ENCODE peak calls at places on chromosomes 3 and 15, in nine cellular contexts. One of them, this sample, is unnamed.

GRCh38 chr3:1091276-1091675 is 1.5 kb upstream of the CNTN6 start:
- DNase-seq in dorsolateral prefrontal cortex: no peak
- DNase-seq in NT2/D1: no peak
- DNase-seq in GM20000: no peak
- DNase-seq in activated CD4-positive, alpha-beta T cell treated with anti-CD3 and anti-CD28 coated beads, Interleukin-2, amount 50 U/mL, for 1 hour: no peak
- DNase-seq in HT1080: no peak
- DNase-seq in OCI-LY7: no peak
- DNase-seq in HT-29: no peak
- DNase-seq in GM12864: no peak
- DNase-seq in this sample: no peak

GRCh38 chr3:155805204-155805801 is 775 bp downstream of the C3orf33 start:
- DNase-seq in dorsolateral prefrontal cortex: no peak
- DNase-seq in GM20000: no peak
- DNase-seq in OCI-LY7: no peak
- DNase-seq in NT2/D1: no peak
- DNase-seq in HT-29: peak
- DNase-seq in activated CD4-positive, alpha-beta T cell treated with anti-CD3 and anti-CD28 coated beads, Interleukin-2, amount 50 U/mL, for 1 hour: no peak
- DNase-seq in GM12864: no peak
- DNase-seq in HT1080: no peak
- DNase-seq in this sample: no peak

GRCh38 chr3:21934576-21934975 is 183.6 kb upstream of the ZNF385D start:
- DNase-seq in OCI-LY7: no peak
- DNase-seq in dorsolateral prefrontal cortex: no peak
- DNase-seq in GM20000: no peak
- DNase-seq in activated CD4-positive, alpha-beta T cell treated with anti-CD3 and anti-CD28 coated beads, Interleukin-2, amount 50 U/mL, for 1 hour: no peak
- DNase-seq in NT2/D1: no peak
- DNase-seq in HT1080: no peak
- DNase-seq in HT-29: no peak
- DNase-seq in GM12864: no peak
- DNase-seq in this sample: no peak

GRCh38 chr3:46858456-46858855 is 4.8 kb downstream of the MYL3 start:
- DNase-seq in OCI-LY7: no peak
- DNase-seq in NT2/D1: no peak
- DNase-seq in HT-29: no peak
- DNase-seq in GM12864: no peak
- DNase-seq in HT1080: no peak
- DNase-seq in activated CD4-positive, alpha-beta T cell treated with anti-CD3 and anti-CD28 coated beads, Interleukin-2, amount 50 U/mL, for 1 hour: no peak
- DNase-seq in GM20000: no peak
- DNase-seq in dorsolateral prefrontal cortex: no peak
- DNase-seq in this sample: no peak

GRCh38 chr15:50883903-50884302 is 24.6 kb upstream of the AP4E1 start:
- DNase-seq in NT2/D1: no peak
- DNase-seq in dorsolateral prefrontal cortex: no peak
- DNase-seq in OCI-LY7: peak
- DNase-seq in HT1080: peak
- DNase-seq in HT-29: no peak
- DNase-seq in activated CD4-positive, alpha-beta T cell treated with anti-CD3 and anti-CD28 coated beads, Interleukin-2, amount 50 U/mL, for 1 hour: no peak
- DNase-seq in GM12864: peak
- DNase-seq in GM20000: no peak
- DNase-seq in this sample: no peak

GRCh38 chr15:82263350-82263749 is 732 bp downstream of the SAXO2 start:
- DNase-seq in activated CD4-positive, alpha-beta T cell treated with anti-CD3 and anti-CD28 coated beads, Interleukin-2, amount 50 U/mL, for 1 hour: no peak
- DNase-seq in NT2/D1: no peak
- DNase-seq in GM12864: no peak
- DNase-seq in HT1080: no peak
- DNase-seq in OCI-LY7: no peak
- DNase-seq in GM20000: no peak
- DNase-seq in HT-29: peak
- DNase-seq in dorsolateral prefrontal cortex: no peak
- DNase-seq in this sample: no peak

GRCh38 chr3:195095035-195095703 is 175.8 kb downstream of the XXYLT1 start:
- DNase-seq in NT2/D1: no peak
- DNase-seq in GM20000: peak
- DNase-seq in activated CD4-positive, alpha-beta T cell treated with anti-CD3 and anti-CD28 coated beads, Interleukin-2, amount 50 U/mL, for 1 hour: no peak
- DNase-seq in GM12864: peak
- DNase-seq in HT-29: no peak
- DNase-seq in dorsolateral prefrontal cortex: no peak
- DNase-seq in HT1080: no peak
- DNase-seq in OCI-LY7: peak
- DNase-seq in this sample: no peak

GRCh38 chr3:89098173-89098572 is 9.2 kb upstream of the EPHA3 start:
- DNase-seq in HT-29: no peak
- DNase-seq in dorsolateral prefrontal cortex: no peak
- DNase-seq in NT2/D1: no peak
- DNase-seq in GM12864: no peak
- DNase-seq in HT1080: peak
- DNase-seq in GM20000: no peak
- DNase-seq in OCI-LY7: no peak
- DNase-seq in activated CD4-positive, alpha-beta T cell treated with anti-CD3 and anti-CD28 coated beads, Interleukin-2, amount 50 U/mL, for 1 hour: no peak
- DNase-seq in this sample: no peak

GRCh38 chr15:50549326-50549725 is 2.9 kb upstream of the USP50 start:
- DNase-seq in HT-29: no peak
- DNase-seq in GM20000: no peak
- DNase-seq in NT2/D1: no peak
- DNase-seq in HT1080: peak
- DNase-seq in GM12864: no peak
- DNase-seq in dorsolateral prefrontal cortex: no peak
- DNase-seq in OCI-LY7: no peak
- DNase-seq in activated CD4-positive, alpha-beta T cell treated with anti-CD3 and anti-CD28 coated beads, Interleukin-2, amount 50 U/mL, for 1 hour: no peak
- DNase-seq in this sample: no peak

GRCh38 chr3:120093923-120094775 is at the start of gene GSK3B:
- DNase-seq in GM12864: no peak
- DNase-seq in GM20000: no peak
- DNase-seq in activated CD4-positive, alpha-beta T cell treated with anti-CD3 and anti-CD28 coated beads, Interleukin-2, amount 50 U/mL, for 1 hour: peak
- DNase-seq in HT1080: peak
- DNase-seq in dorsolateral prefrontal cortex: peak
- DNase-seq in HT-29: no peak
- DNase-seq in OCI-LY7: peak
- DNase-seq in NT2/D1: peak
- DNase-seq in this sample: peak

GRCh38 chr3:63975705-63976104 is 47.6 kb downstream of the PSMD6 start:
- DNase-seq in activated CD4-positive, alpha-beta T cell treated with anti-CD3 and anti-CD28 coated beads, Interleukin-2, amount 50 U/mL, for 1 hour: no peak
- DNase-seq in NT2/D1: no peak
- DNase-seq in HT-29: no peak
- DNase-seq in dorsolateral prefrontal cortex: no peak
- DNase-seq in GM12864: no peak
- DNase-seq in GM20000: no peak
- DNase-seq in HT1080: peak
- DNase-seq in OCI-LY7: no peak
- DNase-seq in this sample: no peak

GRCh38 chr3:192850501-192850981 is 67.1 kb downstream of the MB21D2 start:
- DNase-seq in dorsolateral prefrontal cortex: no peak
- DNase-seq in activated CD4-positive, alpha-beta T cell treated with anti-CD3 and anti-CD28 coated beads, Interleukin-2, amount 50 U/mL, for 1 hour: no peak
- DNase-seq in OCI-LY7: no peak
- DNase-seq in GM12864: no peak
- DNase-seq in GM20000: peak
- DNase-seq in HT1080: peak
- DNase-seq in HT-29: peak
- DNase-seq in NT2/D1: no peak
- DNase-seq in this sample: no peak

GRCh38 chr3:94004301-94004910 is 24.0 kb downstream of the STX19 start:
- DNase-seq in HT1080: peak
- DNase-seq in NT2/D1: peak
- DNase-seq in OCI-LY7: peak
- DNase-seq in HT-29: peak
- DNase-seq in GM12864: peak
- DNase-seq in GM20000: peak
- DNase-seq in dorsolateral prefrontal cortex: no peak
- DNase-seq in activated CD4-positive, alpha-beta T cell treated with anti-CD3 and anti-CD28 coated beads, Interleukin-2, amount 50 U/mL, for 1 hour: no peak
- DNase-seq in this sample: no peak

GRCh38 chr3:165994293-165994692 is 157.1 kb upstream of the BCHE start:
- DNase-seq in HT1080: no peak
- DNase-seq in NT2/D1: no peak
- DNase-seq in GM12864: no peak
- DNase-seq in OCI-LY7: no peak
- DNase-seq in HT-29: no peak
- DNase-seq in activated CD4-positive, alpha-beta T cell treated with anti-CD3 and anti-CD28 coated beads, Interleukin-2, amount 50 U/mL, for 1 hour: no peak
- DNase-seq in dorsolateral prefrontal cortex: no peak
- DNase-seq in GM20000: no peak
- DNase-seq in this sample: no peak

GRCh38 chr15:95559875-95560394 is 770.6 kb upstream of the NR2F2 start:
- DNase-seq in activated CD4-positive, alpha-beta T cell treated with anti-CD3 and anti-CD28 coated beads, Interleukin-2, amount 50 U/mL, for 1 hour: no peak
- DNase-seq in dorsolateral prefrontal cortex: no peak
- DNase-seq in HT-29: peak
- DNase-seq in GM20000: no peak
- DNase-seq in HT1080: peak
- DNase-seq in OCI-LY7: no peak
- DNase-seq in GM12864: no peak
- DNase-seq in NT2/D1: no peak
- DNase-seq in this sample: no peak

GRCh38 chr15:38010390-38010789 is 76.0 kb downstream of the TMCO5A start:
- DNase-seq in HT-29: no peak
- DNase-seq in GM20000: no peak
- DNase-seq in NT2/D1: no peak
- DNase-seq in OCI-LY7: no peak
- DNase-seq in GM12864: no peak
- DNase-seq in HT1080: no peak
- DNase-seq in dorsolateral prefrontal cortex: no peak
- DNase-seq in activated CD4-positive, alpha-beta T cell treated with anti-CD3 and anti-CD28 coated beads, Interleukin-2, amount 50 U/mL, for 1 hour: no peak
- DNase-seq in this sample: no peak

GRCh38 chr3:73056365-73057150 is 4.9 kb upstream of the EBLN2 start:
- DNase-seq in GM12864: no peak
- DNase-seq in HT-29: peak
- DNase-seq in OCI-LY7: peak
- DNase-seq in activated CD4-positive, alpha-beta T cell treated with anti-CD3 and anti-CD28 coated beads, Interleukin-2, amount 50 U/mL, for 1 hour: no peak
- DNase-seq in GM20000: no peak
- DNase-seq in NT2/D1: no peak
- DNase-seq in dorsolateral prefrontal cortex: no peak
- DNase-seq in HT1080: peak
- DNase-seq in this sample: no peak

GRCh38 chr3:31106204-31106603 is 211.7 kb upstream of the GADL1 start:
- DNase-seq in GM20000: no peak
- DNase-seq in HT1080: peak
- DNase-seq in GM12864: no peak
- DNase-seq in dorsolateral prefrontal cortex: no peak
- DNase-seq in HT-29: no peak
- DNase-seq in NT2/D1: no peak
- DNase-seq in OCI-LY7: peak
- DNase-seq in activated CD4-positive, alpha-beta T cell treated with anti-CD3 and anti-CD28 coated beads, Interleukin-2, amount 50 U/mL, for 1 hour: no peak
- DNase-seq in this sample: no peak

GRCh38 chr3:22045882-22046281 is 294.9 kb upstream of the ZNF385D start:
- DNase-seq in activated CD4-positive, alpha-beta T cell treated with anti-CD3 and anti-CD28 coated beads, Interleukin-2, amount 50 U/mL, for 1 hour: no peak
- DNase-seq in NT2/D1: no peak
- DNase-seq in GM20000: no peak
- DNase-seq in HT-29: no peak
- DNase-seq in GM12864: no peak
- DNase-seq in HT1080: no peak
- DNase-seq in dorsolateral prefrontal cortex: no peak
- DNase-seq in OCI-LY7: no peak
- DNase-seq in this sample: no peak

GRCh38 chr3:13708871-13709595 is 160.1 kb downstream of the FBLN2 start:
- DNase-seq in GM20000: no peak
- DNase-seq in dorsolateral prefrontal cortex: no peak
- DNase-seq in OCI-LY7: no peak
- DNase-seq in NT2/D1: no peak
- DNase-seq in HT1080: no peak
- DNase-seq in HT-29: no peak
- DNase-seq in GM12864: no peak
- DNase-seq in activated CD4-positive, alpha-beta T cell treated with anti-CD3 and anti-CD28 coated beads, Interleukin-2, amount 50 U/mL, for 1 hour: no peak
- DNase-seq in this sample: no peak

GRCh38 chr3:184636774-184637316 is 75.0 kb downstream of the MAGEF1 start:
- DNase-seq in GM20000: no peak
- DNase-seq in GM12864: no peak
- DNase-seq in activated CD4-positive, alpha-beta T cell treated with anti-CD3 and anti-CD28 coated beads, Interleukin-2, amount 50 U/mL, for 1 hour: peak
- DNase-seq in NT2/D1: peak
- DNase-seq in dorsolateral prefrontal cortex: no peak
- DNase-seq in HT-29: no peak
- DNase-seq in OCI-LY7: no peak
- DNase-seq in HT1080: peak
- DNase-seq in this sample: no peak